ENCODE peak calls at places on chromosome 10, in five cellular contexts. H, R, X, K and I are unnamed samples.

GRCh38 chr10:111506266-111507034 is 429.6 kb downstream of the ADRA2A start:
- DNase-seq in H (no peak), R (no peak), X (no peak), K (no peak), I (no peak)

GRCh38 chr10:103765981-103766380 is 89.4 kb downstream of the SH3PXD2A start:
- DNase-seq in H (no peak), R (no peak), X (no peak), K (peak; percentile 82), I (no peak)

GRCh38 chr10:83612050-83612449 is 527.3 kb upstream of the GHITM start:
- DNase-seq in H (no peak), R (no peak), X (no peak), K (no peak), I (no peak)

GRCh38 chr10:97651773-97652172 is 11.3 kb downstream of the PI4K2A start:
- DNase-seq in H (no peak), R (no peak), X (no peak), K (no peak), I (no peak)

GRCh38 chr10:35822316-35822715 is 180.2 kb upstream of the FZD8 start:
- DNase-seq in H (no peak), R (peak; percentile 27), X (peak; percentile 88), K (peak; percentile 76), I (peak; percentile 26)

GRCh38 chr10:91616124-91616523 is 16.7 kb downstream of the PPP1R3C start:
- DNase-seq in H (no peak), R (no peak), X (no peak), K (no peak), I (no peak)

GRCh38 chr10:119413738-119414611 is 128.5 kb downstream of the RGS10 start:
- DNase-seq in H (peak; percentile 96), R (no peak), X (no peak), K (no peak), I (no peak)

GRCh38 chr10:26310361-26310760 is 93.8 kb downstream of the GAD2 start:
- DNase-seq in H (no peak), R (no peak), X (no peak), K (no peak), I (no peak)

GRCh38 chr10:102394801-102395676 is 466 bp upstream of the NFKB2 start:
- DNase-seq in H (peak; percentile 61), R (peak; percentile 75), X (peak; percentile 58), K (peak; percentile 95), I (no peak)

GRCh38 chr10:72419241-72419640 is 64.5 kb upstream of the DNAJB12 start:
- DNase-seq in H (no peak), R (no peak), X (no peak), K (no peak), I (no peak)

GRCh38 chr10:61323757-61324156 is 129.4 kb downstream of the TMEM26 start:
- DNase-seq in H (no peak), R (no peak), X (no peak), K (no peak), I (no peak)

GRCh38 chr10:125113661-125114388 is 46.5 kb downstream of the CTBP2 start:
- DNase-seq in H (no peak), R (no peak), X (no peak), K (no peak), I (no peak)

GRCh38 chr10:71975087-71975890 is 11.1 kb downstream of the CHST3 start:
- DNase-seq in H (no peak), R (peak; percentile 46), X (no peak), K (no peak), I (no peak)

GRCh38 chr10:100637785-100638184 is 102.0 kb downstream of the HIF1AN start:
- DNase-seq in H (no peak), R (no peak), X (no peak), K (no peak), I (no peak)